ENCODE peak calls at places on chromosomes 16 and 17, in eight cellular contexts. One of them, this sample, is unnamed.

GRCh38 chr16:59164461-59164860 is 430.3 kb upstream of the GOT2 start:
- DNase-seq in upper lobe of right lung: no peak
- DNase-seq in tibial nerve: no peak
- DNase-seq in sigmoid colon: no peak
- DNase-seq in CD4-positive, CD25-positive, alpha-beta regulatory T cell: no peak
- DNase-seq in RWPE1: peak
- DNase-seq in endothelial cell of umbilical vein: peak
- DNase-seq in heart right ventricle: peak
- DNase-seq in this sample: no peak

GRCh38 chr16:35440875-35441274 is 1981.5 kb downstream of the TP53TG3F start:
- DNase-seq in RWPE1: no peak
- DNase-seq in heart right ventricle: no peak
- DNase-seq in sigmoid colon: no peak
- DNase-seq in endothelial cell of umbilical vein: no peak
- DNase-seq in tibial nerve: no peak
- DNase-seq in CD4-positive, CD25-positive, alpha-beta regulatory T cell: no peak
- DNase-seq in upper lobe of right lung: no peak
- DNase-seq in this sample: no peak

GRCh38 chr16:79587897-79588296 is 12.6 kb downstream of the MAF start:
- DNase-seq in tibial nerve: no peak
- DNase-seq in heart right ventricle: no peak
- DNase-seq in endothelial cell of umbilical vein: no peak
- DNase-seq in CD4-positive, CD25-positive, alpha-beta regulatory T cell: no peak
- DNase-seq in upper lobe of right lung: no peak
- DNase-seq in sigmoid colon: no peak
- DNase-seq in RWPE1: no peak
- DNase-seq in this sample: no peak

GRCh38 chr17:48825446-48826381 is 5.1 kb upstream of the CALCOCO2 start:
- DNase-seq in heart right ventricle: no peak
- DNase-seq in tibial nerve: no peak
- DNase-seq in RWPE1: no peak
- DNase-seq in CD4-positive, CD25-positive, alpha-beta regulatory T cell: peak
- DNase-seq in endothelial cell of umbilical vein: no peak
- DNase-seq in sigmoid colon: no peak
- DNase-seq in upper lobe of right lung: no peak
- DNase-seq in this sample: no peak

GRCh38 chr17:40945414-40945813 is 8.0 kb upstream of the KRT23 start:
- DNase-seq in sigmoid colon: no peak
- DNase-seq in heart right ventricle: no peak
- DNase-seq in RWPE1: no peak
- DNase-seq in upper lobe of right lung: no peak
- DNase-seq in CD4-positive, CD25-positive, alpha-beta regulatory T cell: no peak
- DNase-seq in tibial nerve: no peak
- DNase-seq in endothelial cell of umbilical vein: no peak
- DNase-seq in this sample: no peak

GRCh38 chr17:77914440-77915254 is 43.9 kb upstream of the TNRC6C start:
- DNase-seq in CD4-positive, CD25-positive, alpha-beta regulatory T cell: no peak
- DNase-seq in tibial nerve: no peak
- DNase-seq in endothelial cell of umbilical vein: no peak
- DNase-seq in RWPE1: peak
- DNase-seq in sigmoid colon: peak
- DNase-seq in heart right ventricle: no peak
- DNase-seq in upper lobe of right lung: no peak
- DNase-seq in this sample: no peak

GRCh38 chr16:75494696-75495601 is at the start of gene CHST6:
- DNase-seq in sigmoid colon: no peak
- DNase-seq in upper lobe of right lung: no peak
- DNase-seq in tibial nerve: no peak
- DNase-seq in RWPE1: no peak
- DNase-seq in endothelial cell of umbilical vein: peak
- DNase-seq in heart right ventricle: peak
- DNase-seq in CD4-positive, CD25-positive, alpha-beta regulatory T cell: peak
- DNase-seq in this sample: no peak

GRCh38 chr16:66298006-66298405 is 68.5 kb upstream of the CDH5 start:
- DNase-seq in heart right ventricle: no peak
- DNase-seq in sigmoid colon: peak
- DNase-seq in tibial nerve: no peak
- DNase-seq in RWPE1: no peak
- DNase-seq in upper lobe of right lung: no peak
- DNase-seq in endothelial cell of umbilical vein: no peak
- DNase-seq in CD4-positive, CD25-positive, alpha-beta regulatory T cell: no peak
- DNase-seq in this sample: peak

GRCh38 chr17:9364837-9365430 is 210.7 kb downstream of the STX8 start:
- DNase-seq in sigmoid colon: no peak
- DNase-seq in tibial nerve: no peak
- DNase-seq in RWPE1: no peak
- DNase-seq in upper lobe of right lung: no peak
- DNase-seq in CD4-positive, CD25-positive, alpha-beta regulatory T cell: no peak
- DNase-seq in endothelial cell of umbilical vein: no peak
- DNase-seq in heart right ventricle: no peak
- DNase-seq in this sample: no peak

GRCh38 chr17:27921599-27921998 is 28.4 kb upstream of the LYRM9 start:
- DNase-seq in sigmoid colon: no peak
- DNase-seq in endothelial cell of umbilical vein: no peak
- DNase-seq in RWPE1: no peak
- DNase-seq in CD4-positive, CD25-positive, alpha-beta regulatory T cell: no peak
- DNase-seq in upper lobe of right lung: no peak
- DNase-seq in tibial nerve: no peak
- DNase-seq in heart right ventricle: no peak
- DNase-seq in this sample: no peak

GRCh38 chr17:28001149-28001548 is 41.3 kb upstream of the NLK start:
- DNase-seq in heart right ventricle: no peak
- DNase-seq in tibial nerve: no peak
- DNase-seq in RWPE1: no peak
- DNase-seq in upper lobe of right lung: no peak
- DNase-seq in sigmoid colon: no peak
- DNase-seq in CD4-positive, CD25-positive, alpha-beta regulatory T cell: no peak
- DNase-seq in endothelial cell of umbilical vein: no peak
- DNase-seq in this sample: no peak

GRCh38 chr17:40065041-40065770 is 2.4 kb downstream of the THRA start:
- DNase-seq in RWPE1: no peak
- DNase-seq in heart right ventricle: no peak
- DNase-seq in sigmoid colon: no peak
- DNase-seq in endothelial cell of umbilical vein: peak
- DNase-seq in upper lobe of right lung: no peak
- DNase-seq in CD4-positive, CD25-positive, alpha-beta regulatory T cell: no peak
- DNase-seq in tibial nerve: no peak
- DNase-seq in this sample: no peak

GRCh38 chr17:7560172-7561027 is 1.3 kb upstream of the SENP3 start:
- DNase-seq in endothelial cell of umbilical vein: peak
- DNase-seq in heart right ventricle: peak
- DNase-seq in upper lobe of right lung: peak
- DNase-seq in tibial nerve: peak
- DNase-seq in CD4-positive, CD25-positive, alpha-beta regulatory T cell: peak
- DNase-seq in RWPE1: no peak
- DNase-seq in sigmoid colon: peak
- DNase-seq in this sample: no peak

DNA sequence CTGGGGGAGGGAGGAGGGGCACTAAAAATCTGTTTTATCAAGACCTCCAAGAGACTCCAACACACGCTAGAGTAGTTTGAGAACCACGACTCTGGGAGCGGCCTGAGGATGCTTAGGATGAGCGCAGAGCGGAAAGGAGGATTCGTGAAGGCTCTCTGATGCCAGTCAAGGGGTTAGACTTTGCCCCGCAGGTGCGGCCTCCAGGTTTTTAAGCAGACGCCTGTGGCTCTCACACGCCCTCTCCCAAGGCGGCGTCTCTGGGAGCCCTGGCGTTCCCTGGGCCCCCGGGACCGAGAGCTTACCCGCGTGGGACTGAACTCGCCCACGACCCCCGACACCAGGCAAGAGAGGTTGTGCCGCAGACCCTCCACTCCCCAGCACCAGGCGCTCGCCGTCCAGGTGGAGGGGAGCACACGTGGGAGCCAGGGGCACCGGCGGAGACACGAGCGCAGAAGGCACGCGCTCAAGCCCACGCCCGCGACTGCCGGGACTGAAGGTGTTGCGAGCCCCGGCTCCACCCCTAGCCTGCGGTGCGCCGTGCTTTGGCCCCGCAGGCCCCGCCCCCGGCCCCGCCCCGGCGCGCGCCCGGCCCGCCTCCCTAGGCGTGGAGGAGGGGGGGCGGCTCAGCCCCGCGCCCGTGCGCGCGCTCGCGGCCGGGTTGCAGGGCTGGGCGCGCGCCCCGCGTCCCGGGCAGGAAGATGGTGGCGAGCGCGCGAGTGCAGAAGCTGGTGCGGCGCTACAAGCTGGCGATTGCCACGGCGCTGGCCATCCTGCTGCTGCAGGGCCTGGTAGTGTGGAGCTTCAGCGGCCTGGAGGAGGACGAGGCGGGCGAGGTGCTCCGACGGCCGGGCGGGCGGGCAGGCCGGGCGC is at the start of gene XYLT2:
- DNase-seq in heart right ventricle: peak
- DNase-seq in RWPE1: peak
- DNase-seq in upper lobe of right lung: peak
- DNase-seq in CD4-positive, CD25-positive, alpha-beta regulatory T cell: peak
- DNase-seq in tibial nerve: peak
- DNase-seq in endothelial cell of umbilical vein: peak
- DNase-seq in sigmoid colon: peak
- DNase-seq in this sample: no peak
- H3K27ac ChIP-seq in heart right ventricle: peak
- H3K27ac ChIP-seq in RWPE1: peak
- H3K27ac ChIP-seq in upper lobe of right lung: peak
- H3K27ac ChIP-seq in CD4-positive, CD25-positive, alpha-beta regulatory T cell: peak
- H3K27ac ChIP-seq in tibial nerve: peak
- H3K27ac ChIP-seq in endothelial cell of umbilical vein: peak
- H3K27ac ChIP-seq in sigmoid colon: peak
- H3K27ac ChIP-seq in this sample: peak

GRCh38 chr16:54510619-54511018 is 224.0 kb upstream of the IRX3 start:
- DNase-seq in endothelial cell of umbilical vein: no peak
- DNase-seq in sigmoid colon: no peak
- DNase-seq in RWPE1: no peak
- DNase-seq in tibial nerve: no peak
- DNase-seq in upper lobe of right lung: no peak
- DNase-seq in heart right ventricle: no peak
- DNase-seq in CD4-positive, CD25-positive, alpha-beta regulatory T cell: no peak
- DNase-seq in this sample: no peak
- H3K27ac ChIP-seq in endothelial cell of umbilical vein: no peak
- H3K27ac ChIP-seq in sigmoid colon: no peak
- H3K27ac ChIP-seq in RWPE1: no peak
- H3K27ac ChIP-seq in tibial nerve: no peak
- H3K27ac ChIP-seq in upper lobe of right lung: no peak
- H3K27ac ChIP-seq in heart right ventricle: peak
- H3K27ac ChIP-seq in CD4-positive, CD25-positive, alpha-beta regulatory T cell: no peak
- H3K27ac ChIP-seq in this sample: no peak

DNA sequence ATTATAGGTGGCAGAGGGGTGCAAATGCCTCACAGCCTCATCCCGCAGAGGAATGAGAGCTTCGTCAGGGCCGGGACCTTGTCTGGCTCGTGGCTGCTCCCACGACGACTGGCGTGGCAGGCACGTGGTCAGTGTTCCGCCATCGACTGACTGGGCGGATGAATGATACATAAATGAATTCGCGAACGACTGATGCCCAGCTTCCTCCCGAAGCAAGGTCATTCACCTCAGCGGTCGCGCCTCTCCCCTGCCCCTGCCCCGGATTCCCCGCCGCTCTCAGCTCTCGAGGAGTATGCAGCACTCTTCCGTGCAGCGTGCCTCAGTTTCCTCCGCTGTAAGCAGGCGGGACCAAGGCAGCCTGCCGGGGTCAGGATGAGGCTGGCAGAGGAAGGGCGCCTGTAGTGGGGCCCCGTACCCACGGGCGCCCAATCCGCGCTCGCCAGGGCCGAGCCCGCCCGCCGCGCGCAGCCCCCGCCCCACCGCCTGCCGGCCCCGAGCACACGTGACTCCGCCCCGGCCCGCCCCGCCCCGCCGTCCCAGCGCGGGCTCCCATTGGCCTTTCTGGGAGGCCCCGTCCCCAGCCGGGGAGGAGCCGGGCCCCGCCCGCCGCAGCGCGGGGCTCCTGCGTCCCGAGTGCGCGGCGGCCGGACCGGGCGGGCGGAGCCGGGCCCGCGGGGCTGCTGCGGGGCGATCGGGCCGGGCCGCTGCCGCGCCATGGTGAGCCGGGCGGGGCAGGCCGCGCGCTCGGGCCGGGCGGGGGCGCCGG is at the start of gene SNN:
- DNase-seq in endothelial cell of umbilical vein: peak
- DNase-seq in CD4-positive, CD25-positive, alpha-beta regulatory T cell: peak
- DNase-seq in tibial nerve: peak
- DNase-seq in upper lobe of right lung: peak
- DNase-seq in heart right ventricle: peak
- DNase-seq in RWPE1: peak
- DNase-seq in sigmoid colon: peak
- DNase-seq in this sample: no peak
- H3K27ac ChIP-seq in endothelial cell of umbilical vein: no peak
- H3K27ac ChIP-seq in CD4-positive, CD25-positive, alpha-beta regulatory T cell: peak
- H3K27ac ChIP-seq in tibial nerve: peak
- H3K27ac ChIP-seq in upper lobe of right lung: peak
- H3K27ac ChIP-seq in heart right ventricle: peak
- H3K27ac ChIP-seq in RWPE1: peak
- H3K27ac ChIP-seq in sigmoid colon: peak
- H3K27ac ChIP-seq in this sample: peak

GRCh38 chr16:90043526-90043925 is 24.3 kb upstream of the DBNDD1 start:
- DNase-seq in sigmoid colon: no peak
- DNase-seq in tibial nerve: no peak
- DNase-seq in upper lobe of right lung: peak
- DNase-seq in heart right ventricle: no peak
- DNase-seq in RWPE1: no peak
- DNase-seq in CD4-positive, CD25-positive, alpha-beta regulatory T cell: no peak
- DNase-seq in endothelial cell of umbilical vein: no peak
- DNase-seq in this sample: no peak
- H3K27ac ChIP-seq in sigmoid colon: no peak
- H3K27ac ChIP-seq in tibial nerve: no peak
- H3K27ac ChIP-seq in upper lobe of right lung: no peak
- H3K27ac ChIP-seq in heart right ventricle: no peak
- H3K27ac ChIP-seq in RWPE1: peak
- H3K27ac ChIP-seq in CD4-positive, CD25-positive, alpha-beta regulatory T cell: no peak
- H3K27ac ChIP-seq in endothelial cell of umbilical vein: no peak
- H3K27ac ChIP-seq in this sample: no peak

DNA sequence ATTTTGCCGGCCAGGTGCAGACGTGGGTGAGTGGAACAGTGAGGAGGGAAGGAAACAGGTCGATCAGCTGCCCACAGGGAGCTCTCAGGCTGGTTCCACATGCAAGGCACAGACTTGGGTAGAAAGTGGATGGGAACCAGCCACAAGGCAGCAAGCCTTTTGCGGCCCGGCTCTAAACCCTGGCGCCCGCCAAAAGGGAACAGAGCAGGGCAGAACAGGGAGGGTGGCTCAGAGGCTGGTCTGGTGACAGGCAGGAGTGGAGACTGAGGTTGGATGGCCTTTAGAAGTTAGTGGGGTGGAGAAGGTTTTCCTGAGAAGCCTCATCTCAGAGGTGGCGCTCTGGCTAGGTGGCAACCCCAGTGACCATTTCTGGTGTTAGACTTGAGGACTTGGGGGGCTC is 10.4 kb downstream of the LLGL2 start:
- DNase-seq in CD4-positive, CD25-positive, alpha-beta regulatory T cell: no peak
- DNase-seq in heart right ventricle: no peak
- DNase-seq in RWPE1: no peak
- DNase-seq in sigmoid colon: no peak
- DNase-seq in upper lobe of right lung: no peak
- DNase-seq in tibial nerve: no peak
- DNase-seq in endothelial cell of umbilical vein: no peak
- DNase-seq in this sample: no peak
- H3K27ac ChIP-seq in CD4-positive, CD25-positive, alpha-beta regulatory T cell: peak
- H3K27ac ChIP-seq in heart right ventricle: no peak
- H3K27ac ChIP-seq in RWPE1: no peak
- H3K27ac ChIP-seq in sigmoid colon: no peak
- H3K27ac ChIP-seq in upper lobe of right lung: peak
- H3K27ac ChIP-seq in tibial nerve: no peak
- H3K27ac ChIP-seq in endothelial cell of umbilical vein: no peak
- H3K27ac ChIP-seq in this sample: no peak

GRCh38 chr17:66580178-66580577 is 254.7 kb upstream of the CACNG5 start:
- DNase-seq in heart right ventricle: peak
- DNase-seq in upper lobe of right lung: peak
- DNase-seq in sigmoid colon: peak
- DNase-seq in CD4-positive, CD25-positive, alpha-beta regulatory T cell: no peak
- DNase-seq in endothelial cell of umbilical vein: peak
- DNase-seq in tibial nerve: no peak
- DNase-seq in RWPE1: no peak
- DNase-seq in this sample: peak
- H3K27ac ChIP-seq in heart right ventricle: peak
- H3K27ac ChIP-seq in upper lobe of right lung: peak
- H3K27ac ChIP-seq in sigmoid colon: peak
- H3K27ac ChIP-seq in CD4-positive, CD25-positive, alpha-beta regulatory T cell: no peak
- H3K27ac ChIP-seq in endothelial cell of umbilical vein: peak
- H3K27ac ChIP-seq in tibial nerve: peak
- H3K27ac ChIP-seq in RWPE1: no peak
- H3K27ac ChIP-seq in this sample: peak

This sample was measured in coronary artery.